ENCODE peak calls at places on chromosomes 4 and X, in seven cellular contexts. U is CD4-positive, alpha-beta T cell; X is brain microvascular endothelial cell; W is left ventricle myocardium inferior; G is iPS DF 6.9; M is ascending aorta; T is OCI-LY7. K is an unnamed sample.

GRCh38 chrX:66014084-66014483 is 25.8 kb downstream of the VSIG4 start:
- DNase-seq in W (no peak), G (no peak), T (no peak), X (no peak), M (no peak), U (no peak), K (no peak)

GRCh38 chrX:130702867-130703707 is 199.9 kb downstream of the ENOX2 start:
- DNase-seq in T (no peak), U (no peak), X (no peak), W (no peak), G (no peak), M (no peak), K (no peak)

GRCh38 chrX:123818243-123818642 is 41.6 kb upstream of the XIAP start:
- DNase-seq in M (no peak), G (no peak), U (no peak), T (no peak), W (no peak), X (peak), K (no peak)

GRCh38 chr4:41432889-41433288 is 105.1 kb upstream of the LIMCH1 start:
- DNase-seq in T (no peak), W (no peak), U (no peak), X (peak), G (peak), M (no peak), K (no peak)

GRCh38 chrX:70089575-70090297 is 27.5 kb downstream of the OTUD6A start:
- DNase-seq in X (peak), W (no peak), U (no peak), T (no peak), G (no peak), M (no peak), K (no peak)

GRCh38 chrX:12886545-12886944 is 19.7 kb downstream of the TLR7 start:
- DNase-seq in U (no peak), T (no peak), M (no peak), W (no peak), X (no peak), G (no peak), K (no peak)

GRCh38 chr4:6750302-6751221 is 32.0 kb upstream of the KIAA0232 start:
- DNase-seq in U (no peak), G (no peak), X (no peak), M (no peak), W (no peak), T (no peak), K (no peak)

GRCh38 chr4:8938623-8939022 is 67.0 kb upstream of the HMX1 start:
- DNase-seq in U (no peak), T (no peak), X (no peak), G (no peak), M (no peak), W (no peak), K (no peak)

GRCh38 chrX:40066700-40067099 is 31.1 kb downstream of the BCOR start:
- DNase-seq in U (no peak), M (no peak), X (no peak), W (no peak), T (no peak), G (no peak), K (no peak)

GRCh38 chrX:9873952-9874351 is 87.7 kb downstream of the SHROOM2 start:
- DNase-seq in T (peak), G (no peak), M (no peak), W (no peak), U (peak), X (no peak), K (no peak)

GRCh38 chr4:8893227-8893623 is 21.6 kb upstream of the HMX1 start:
- DNase-seq in M (no peak), G (no peak), W (no peak), X (no peak), U (no peak), T (no peak), K (no peak)

GRCh38 chr4:87056884-87057283 is 122.1 kb downstream of the AFF1 start:
- DNase-seq in G (no peak), M (no peak), X (no peak), W (no peak), T (no peak), U (no peak), K (no peak)

GRCh38 chrX:69285881-69286545 is 120.8 kb upstream of the PJA1 start:
- DNase-seq in T (peak), G (no peak), M (no peak), X (no peak), U (peak), W (peak), K (peak)

GRCh38 chr4:181308476-181309170 is 934.6 kb upstream of the TENM3 start:
- DNase-seq in T (no peak), X (no peak), G (no peak), W (no peak), M (no peak), U (no peak), K (no peak)

GRCh38 chr4:20844311-20844710 is 144.1 kb downstream of the PACRGL start:
- DNase-seq in W (no peak), M (no peak), G (no peak), X (no peak), U (no peak), T (no peak), K (no peak)

GRCh38 chr4:141027421-141027820 is 105.8 kb downstream of the RNF150 start:
- DNase-seq in U (no peak), T (no peak), G (no peak), X (no peak), M (no peak), W (no peak), K (no peak)

GRCh38 chr4:28176942-28177341 is 1316.3 kb downstream of the STIM2 start:
- DNase-seq in T (no peak), G (no peak), X (no peak), W (no peak), M (no peak), U (no peak), K (no peak)

GRCh38 chr4:6011686-6012085 is 6.5 kb downstream of the C4orf50 start:
- DNase-seq in G (no peak), M (no peak), T (no peak), X (no peak), U (no peak), W (no peak), K (peak)

GRCh38 chr4:113052379-113052951 is 3.0 kb downstream of the ANK2 start:
- DNase-seq in U (no peak), G (no peak), W (no peak), T (no peak), M (no peak), X (peak), K (peak)

GRCh38 chrX:133838761-133839676 is 146.4 kb downstream of the GPC3 start:
- DNase-seq in W (no peak), M (no peak), U (no peak), X (no peak), T (peak), G (peak), K (peak)

GRCh38 chr4:184288451-184289178 is 70.9 kb upstream of the ENPP6 start:
- DNase-seq in X (no peak), U (no peak), M (no peak), G (no peak), W (no peak), T (peak), K (peak)

GRCh38 chr4:125097729-125098128 is 217.0 kb upstream of the FAT4 start:
- DNase-seq in G (no peak), X (no peak), U (no peak), W (no peak), M (no peak), T (no peak), K (no peak)

GRCh38 chrX:108736509-108737479 is at the start of gene IRS4:
- DNase-seq in M (no peak), T (no peak), U (no peak), G (peak), W (no peak), X (no peak), K (peak)

GRCh38 chr4:129326810-129327209 is 230.9 kb downstream of the C4orf33 start:
- DNase-seq in M (no peak), G (no peak), X (no peak), T (no peak), U (no peak), W (no peak), K (no peak)

GRCh38 chrX:137363559-137363958 is 202.4 kb upstream of the ZIC3 start:
- DNase-seq in X (no peak), T (no peak), G (no peak), M (no peak), W (no peak), U (no peak), K (no peak)

GRCh38 chr4:4857809-4858508 is 1.5 kb upstream of the MSX1 start:
- DNase-seq in U (no peak), T (no peak), W (no peak), G (no peak), X (no peak), M (no peak), K (peak)

GRCh38 chr4:24482871-24483270 is 101.5 kb downstream of the DHX15 start:
- DNase-seq in T (no peak), W (no peak), M (no peak), G (no peak), U (no peak), X (peak), K (no peak)

GRCh38 chr4:113943863-113944262 is 35.6 kb downstream of the ARSJ start:
- DNase-seq in X (no peak), G (no peak), M (no peak), W (no peak), U (no peak), T (no peak), K (no peak)

GRCh38 chr4:45199736-45200135 is 473.4 kb upstream of the GNPDA2 start:
- DNase-seq in M (no peak), T (no peak), X (no peak), U (no peak), W (no peak), G (no peak), K (no peak)

GRCh38 chr4:189202182-189202868 is 738.3 kb upstream of the FRG1 start:
- DNase-seq in M (no peak), W (peak), X (peak), T (peak), U (no peak), G (no peak), K (peak)

DNA sequence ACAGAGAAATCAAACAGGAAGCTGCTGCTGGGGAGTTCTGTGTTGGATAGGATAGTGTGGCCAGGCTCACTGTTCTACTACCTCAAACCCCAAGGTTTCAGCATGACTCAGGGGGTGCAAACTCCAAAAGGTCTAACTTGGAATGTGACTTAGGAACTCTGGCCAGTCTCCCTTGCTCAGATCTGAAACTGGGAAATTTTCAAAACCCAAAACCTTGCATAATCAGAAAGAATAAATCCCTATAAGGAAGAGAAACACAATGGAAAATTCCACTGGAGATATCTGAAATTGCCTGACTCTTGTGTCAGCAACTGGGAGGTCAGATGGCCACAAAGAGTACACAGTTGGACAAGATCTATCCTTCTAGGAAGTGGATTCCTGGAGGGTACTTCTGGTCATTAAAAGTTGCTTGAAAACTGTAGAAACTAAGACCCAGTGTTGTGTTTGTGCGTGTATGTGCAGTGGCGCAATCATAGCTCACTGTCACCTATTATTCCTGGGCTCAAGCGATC is 58.0 kb downstream of the PPEF2 start:
- DNase-seq in U (no peak), M (no peak), W (no peak), G (no peak), T (no peak), X (peak), K (peak)
- H3K27ac ChIP-seq in U (no peak), M (peak), W (no peak), G (no peak), T (no peak), X (peak), K (peak)

DNA sequence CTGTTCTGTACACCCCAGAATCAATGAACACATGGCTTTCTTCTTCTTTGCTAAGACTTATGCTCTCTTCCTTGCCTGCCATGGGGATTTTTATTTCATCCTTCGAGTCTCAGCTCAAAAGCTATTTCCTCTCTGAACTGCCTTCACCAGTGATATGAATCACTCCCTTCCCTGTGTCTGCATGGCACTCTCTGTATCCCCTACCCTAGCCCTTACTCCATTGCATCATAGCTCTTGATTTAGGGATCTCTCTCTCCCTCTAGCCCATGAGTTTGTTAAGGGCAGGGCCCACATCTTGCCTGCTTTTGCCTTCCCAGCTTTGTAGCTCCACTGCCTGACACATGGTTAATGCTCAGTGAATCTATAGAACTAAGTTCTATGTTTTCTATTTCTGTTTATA is 34.9 kb downstream of the DOCK11 start:
- DNase-seq in M (no peak), G (no peak), X (no peak), T (no peak), U (no peak), W (no peak), K (no peak)
- H3K27ac ChIP-seq in M (peak), G (no peak), X (no peak), T (no peak), U (peak), W (no peak), K (no peak)

GRCh38 chr4:95180531-95181315 is 368.1 kb downstream of the UNC5C start:
- DNase-seq in U (no peak), G (no peak), M (no peak), X (no peak), T (no peak), W (no peak), K (no peak)
- H3K27ac ChIP-seq in U (no peak), G (no peak), M (no peak), X (peak), T (no peak), W (no peak), K (no peak)

GRCh38 chr4:11470709-11471441 is 42.2 kb upstream of the HS3ST1 start:
- DNase-seq in U (no peak), T (no peak), G (no peak), M (no peak), X (no peak), W (no peak), K (no peak)

GRCh38 chr4:11469900-11470708 is 41.4 kb upstream of the HS3ST1 start:
- DNase-seq in X (no peak), T (no peak), G (no peak), W (no peak), U (no peak), M (no peak), K (no peak)

GRCh38 chr4:11475871-11476270 is 47.2 kb upstream of the HS3ST1 start:
- DNase-seq in T (no peak), M (no peak), W (no peak), X (no peak), U (no peak), G (no peak), K (no peak)

GRCh38 chr4:11471613-11472012 is 42.9 kb upstream of the HS3ST1 start:
- DNase-seq in G (no peak), M (no peak), T (no peak), X (no peak), W (no peak), U (peak), K (no peak)

GRCh38 chr4:11472535-11472934 is 43.8 kb upstream of the HS3ST1 start:
- DNase-seq in W (no peak), T (no peak), X (no peak), U (no peak), G (no peak), M (no peak), K (no peak)
- H3K27ac ChIP-seq in W (no peak), T (no peak), X (no peak), U (no peak), G (no peak), M (no peak), K (no peak)

GRCh38 chr4:142354041-142354440 is 492.1 kb downstream of the INPP4B start:
- DNase-seq in G (no peak), U (no peak), T (no peak), X (no peak), W (no peak), M (no peak), K (no peak)

GRCh38 chr4:142351958-142352357 is 494.1 kb downstream of the INPP4B start:
- DNase-seq in G (no peak), X (no peak), T (no peak), W (no peak), U (no peak), M (no peak), K (no peak)

GRCh38 chr4:142354794-142355416 is 491.2 kb downstream of the INPP4B start:
- DNase-seq in M (no peak), U (no peak), G (no peak), W (no peak), X (no peak), T (no peak), K (no peak)

GRCh38 chr4:142352682-142353081 is 493.4 kb downstream of the INPP4B start:
- DNase-seq in G (no peak), X (no peak), U (no peak), T (no peak), M (no peak), W (no peak), K (no peak)

DNA sequence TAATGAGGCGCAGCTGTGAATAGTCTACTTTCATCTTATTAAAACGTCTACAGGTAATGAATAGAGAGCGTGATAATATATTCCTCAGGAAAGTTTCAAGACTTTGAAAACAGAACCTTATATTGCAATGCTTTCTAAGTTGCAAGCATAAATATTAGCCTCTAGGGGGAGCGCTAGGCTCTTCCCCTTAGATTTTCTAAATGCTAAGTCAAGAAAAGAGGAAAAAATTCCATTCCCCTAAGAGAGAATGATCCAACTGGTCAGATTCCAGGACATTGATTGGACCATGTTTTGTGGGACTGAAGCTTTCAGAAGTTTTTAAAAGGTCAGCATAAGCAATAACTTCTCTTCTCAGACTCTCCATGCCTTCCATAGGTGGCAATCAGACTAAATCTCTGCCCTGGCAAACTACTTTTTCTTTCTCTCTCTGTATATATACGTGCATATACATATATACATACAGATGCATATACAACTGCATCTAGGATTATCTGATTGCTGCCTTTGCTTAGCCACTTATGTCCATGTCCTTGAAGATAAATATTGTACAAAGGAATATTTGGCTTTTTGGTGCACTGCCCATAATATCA is 492.9 kb downstream of the INPP4B start:
- DNase-seq in M (no peak), T (peak), U (no peak), X (peak), W (no peak), G (peak), K (no peak)
- H3K27ac ChIP-seq in M (peak), T (no peak), U (peak), X (no peak), W (peak), G (no peak), K (no peak)

DNA sequence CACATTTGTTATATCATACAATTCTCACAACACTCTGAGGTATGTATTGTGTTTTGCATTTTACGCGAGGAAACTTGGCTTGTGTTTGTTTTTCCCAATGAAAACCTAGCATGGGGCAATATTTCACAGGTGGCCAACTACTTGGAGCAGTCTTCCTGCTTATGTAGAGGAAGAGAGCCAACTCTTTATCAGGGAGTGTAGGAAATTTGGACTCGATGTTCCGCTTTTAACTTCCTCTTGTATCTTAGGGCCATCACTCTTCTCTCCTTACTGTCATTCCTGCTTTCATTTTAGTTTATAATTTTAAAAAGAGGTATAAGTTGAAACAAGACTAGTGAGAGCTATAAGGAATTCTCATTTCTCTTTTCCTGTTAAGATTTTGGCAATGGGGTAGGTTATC is 107.7 kb upstream of the RPS6KA3 start:
- DNase-seq in X (no peak), W (no peak), U (no peak), G (no peak), T (no peak), M (no peak), K (no peak)
- H3K27ac ChIP-seq in X (no peak), W (peak), U (no peak), G (no peak), T (no peak), M (no peak), K (no peak)

GRCh38 chrX:19709812-19710518 is 177.4 kb downstream of the SH3KBP1 start:
- DNase-seq in G (no peak), W (no peak), X (peak), M (no peak), U (no peak), T (no peak), K (no peak)
- H3K27ac ChIP-seq in G (no peak), W (no peak), X (peak), M (no peak), U (no peak), T (no peak), K (no peak)

K was measured in ovary.